ENCODE peak calls at places on chromosomes 4 and X, in five cellular contexts. V is astrocyte of the hippocampus, G is HFFc6, I is kidney tubule cell, K is WTC11. B is an unnamed sample.

GRCh38 chr4:57071340-57071739 is 38.8 kb downstream of the IGFBP7 start:
- DNase-seq in V (no peak), I (no peak), K (no peak), G (no peak), B (no peak)

GRCh38 chrX:1291110-1291740 is 22.6 kb downstream of the CSF2RA start:
- DNase-seq in G (no peak), I (no peak), V (no peak), K (no peak), B (no peak)

GRCh38 chr4:86338989-86339388 is 20.9 kb downstream of the MAPK10 start:
- DNase-seq in V (peak), K (no peak), G (peak), I (peak), B (no peak)

GRCh38 chr4:8160233-8160560 is 1.6 kb upstream of the ABLIM2 start:
- DNase-seq in V (no peak), I (no peak), K (no peak), G (no peak), B (no peak)

GRCh38 chr4:94458682-94459081 is 6.9 kb downstream of the PDLIM5 start:
- DNase-seq in K (no peak), G (no peak), V (no peak), I (no peak), B (no peak)

GRCh38 chr4:7902826-7903225 is 36.8 kb downstream of the AFAP1 start:
- DNase-seq in K (no peak), G (no peak), V (no peak), I (no peak), B (no peak)

GRCh38 chrX:45747905-45748304 is 547.2 kb upstream of the DIPK2B start:
- DNase-seq in I (peak), G (no peak), K (no peak), V (peak), B (no peak)

GRCh38 chrX:132393992-132394391 is 94.8 kb downstream of the MBNL3 start:
- DNase-seq in K (no peak), I (no peak), G (no peak), V (no peak), B (no peak)

GRCh38 chrX:64792598-64793337 is 183.5 kb downstream of the ZC4H2 start:
- DNase-seq in K (peak), G (no peak), I (no peak), V (no peak), B (no peak)

GRCh38 chrX:151754641-151755215 is 20.2 kb downstream of the CNGA2 start:
- DNase-seq in V (peak), K (no peak), G (no peak), I (peak), B (no peak)

GRCh38 chrX:18617351-18617750 is 54.6 kb downstream of the RS1 start:
- DNase-seq in V (peak), I (peak), K (no peak), G (peak), B (no peak)